ENCODE peak calls at places on chromosomes 16 and 17, in five cellular contexts. M is activated naive CD4-positive, alpha-beta T cell treated with anti-CD3 and anti-CD28 coated beads, Interleukin-2, amount 50 U/mL, for 16 hours; T is NCI-H1105; O is DMS153; S is endodermal cell. J is an unnamed sample.

GRCh38 chr16:26133401-26133800 is 441.6 kb downstream of the HS3ST4 start:
- DNase-seq in M (no peak), T (no peak), O (no peak), S (no peak), J (no peak)

GRCh38 chr17:76688165-76688622 is 22.6 kb downstream of the MXRA7 start:
- DNase-seq in M (no peak), T (no peak), O (no peak), S (no peak), J (no peak)

GRCh38 chr16:47311738-47312505 is 148.9 kb downstream of the ITFG1 start:
- DNase-seq in M (no peak), T (peak; percentile 2), O (no peak), S (peak; percentile 75), J (no peak)

GRCh38 chr17:81101614-81102306 is 63.5 kb upstream of the PVALEF start:
- DNase-seq in M (peak; percentile 90), T (no peak), O (peak; percentile 49), S (peak; percentile 99), J (peak; percentile 16)

GRCh38 chr17:77332034-77332971 is 191.5 kb downstream of the SEC14L1 start:
- DNase-seq in M (no peak), T (no peak), O (no peak), S (peak; percentile 35), J (no peak)

GRCh38 chr17:62675260-62675659 is 47.8 kb downstream of the MRC2 start:
- DNase-seq in M (no peak), T (no peak), O (no peak), S (no peak), J (no peak)

GRCh38 chr17:35700157-35700556 is 31.3 kb upstream of the RASL10B start:
- DNase-seq in M (no peak), T (no peak), O (no peak), S (no peak), J (no peak)

GRCh38 chr17:21215935-21216334 is 2.0 kb upstream of the TMEM11 start:
- DNase-seq in M (no peak), T (no peak), O (no peak), S (no peak), J (no peak)

GRCh38 chr16:67882374-67883145 is 2.1 kb upstream of the NRN1L start:
- DNase-seq in M (no peak), T (no peak), O (no peak), S (no peak), J (no peak)

GRCh38 chr16:87728026-87728425 is 37.8 kb downstream of the KLHDC4 start:
- DNase-seq in M (no peak), T (no peak), O (no peak), S (no peak), J (no peak)

GRCh38 chr16:57134982-57135381 is 42.6 kb downstream of the CPNE2 start:
- DNase-seq in M (peak; percentile 23), T (no peak), O (peak; percentile 85), S (no peak), J (no peak)